ENCODE peak calls at places on chromosomes 3 and 15, in four cellular contexts. One of them, this sample, is unnamed.

GRCh38 chr3:143122608-143123352 is 3.2 kb downstream of the CHST2 start:
- DNase-seq in Caco-2: no peak
- DNase-seq in endothelial cell: no peak
- DNase-seq in NCI-H1436: no peak
- DNase-seq in this sample: no peak

GRCh38 chr3:120928991-120929390 is 21.0 kb downstream of the STXBP5L start:
- DNase-seq in Caco-2: no peak
- DNase-seq in endothelial cell: no peak
- DNase-seq in NCI-H1436: no peak
- DNase-seq in this sample: no peak

GRCh38 chr3:123344941-123345594 is 103.8 kb downstream of the ADCY5 start:
- DNase-seq in Caco-2: no peak
- DNase-seq in endothelial cell: no peak
- DNase-seq in NCI-H1436: no peak
- DNase-seq in this sample: no peak

GRCh38 chr15:81029416-81030367 is 29.0 kb downstream of the TLNRD1 start:
- DNase-seq in Caco-2: no peak
- DNase-seq in endothelial cell: no peak
- DNase-seq in NCI-H1436: no peak
- DNase-seq in this sample: no peak

GRCh38 chr3:127556565-127556964 is 34.0 kb downstream of the TPRA1 start:
- DNase-seq in Caco-2: no peak
- DNase-seq in endothelial cell: no peak
- DNase-seq in NCI-H1436: no peak
- DNase-seq in this sample: no peak

GRCh38 chr15:42286445-42287029 is 13.3 kb upstream of the TMEM87A start:
- DNase-seq in Caco-2: peak
- DNase-seq in endothelial cell: no peak
- DNase-seq in NCI-H1436: no peak
- DNase-seq in this sample: no peak

GRCh38 chr3:111012388-111013248 is 59.0 kb upstream of the NECTIN3 start:
- DNase-seq in Caco-2: peak
- DNase-seq in endothelial cell: peak
- DNase-seq in NCI-H1436: no peak
- DNase-seq in this sample: no peak

GRCh38 chr3:4508048-4508981 is 15.2 kb downstream of the ITPR1 start:
- DNase-seq in Caco-2: no peak
- DNase-seq in endothelial cell: no peak
- DNase-seq in NCI-H1436: no peak
- DNase-seq in this sample: no peak

GRCh38 chr3:64341355-64341754 is 116.1 kb upstream of the PRICKLE2 start:
- DNase-seq in Caco-2: no peak
- DNase-seq in endothelial cell: no peak
- DNase-seq in NCI-H1436: no peak
- DNase-seq in this sample: no peak

GRCh38 chr3:186985713-186986364 is 55.5 kb downstream of the ST6GAL1 start:
- DNase-seq in Caco-2: no peak
- DNase-seq in endothelial cell: no peak
- DNase-seq in NCI-H1436: no peak
- DNase-seq in this sample: no peak

GRCh38 chr3:192275741-192276355 is 451.5 kb downstream of the FGF12 start:
- DNase-seq in Caco-2: no peak
- DNase-seq in endothelial cell: no peak
- DNase-seq in NCI-H1436: no peak
- DNase-seq in this sample: no peak

GRCh38 chr3:128483657-128484403 is 9.2 kb downstream of the GATA2 start:
- DNase-seq in Caco-2: no peak
- DNase-seq in endothelial cell: peak
- DNase-seq in NCI-H1436: no peak
- DNase-seq in this sample: no peak

GRCh38 chr3:104909188-104909587 is 457.5 kb upstream of the ALCAM start:
- DNase-seq in Caco-2: no peak
- DNase-seq in endothelial cell: no peak
- DNase-seq in NCI-H1436: peak
- DNase-seq in this sample: peak

GRCh38 chr3:57998366-57999283 is 9.6 kb upstream of the FLNB start:
- DNase-seq in Caco-2: peak
- DNase-seq in endothelial cell: no peak
- DNase-seq in NCI-H1436: no peak
- DNase-seq in this sample: no peak

GRCh38 chr3:69012111-69012835 is 1.2 kb downstream of the EOGT start:
- DNase-seq in Caco-2: no peak
- DNase-seq in endothelial cell: peak
- DNase-seq in NCI-H1436: no peak
- DNase-seq in this sample: no peak

GRCh38 chr3:45100998-45101407 is 45.2 kb downstream of the CDCP1 start:
- DNase-seq in Caco-2: no peak
- DNase-seq in endothelial cell: no peak
- DNase-seq in NCI-H1436: no peak
- DNase-seq in this sample: no peak

GRCh38 chr3:40248591-40248990 is 60.9 kb upstream of the EIF1B start:
- DNase-seq in Caco-2: no peak
- DNase-seq in endothelial cell: no peak
- DNase-seq in NCI-H1436: no peak
- DNase-seq in this sample: no peak

GRCh38 chr3:52372822-52373504 is 56.8 kb downstream of the DNAH1 start:
- DNase-seq in Caco-2: no peak
- DNase-seq in endothelial cell: peak
- DNase-seq in NCI-H1436: no peak
- DNase-seq in this sample: no peak

GRCh38 chr3:24042879-24043567 is 97.9 kb downstream of the NR1D2 start:
- DNase-seq in Caco-2: no peak
- DNase-seq in endothelial cell: no peak
- DNase-seq in NCI-H1436: no peak
- DNase-seq in this sample: no peak

GRCh38 chr3:74613566-74613965 is 893 bp downstream of the CNTN3 start:
- DNase-seq in Caco-2: no peak
- DNase-seq in endothelial cell: no peak
- DNase-seq in NCI-H1436: no peak
- DNase-seq in this sample: no peak

This sample was measured in NCI-H748 treated with DMSO at 0.1 percent for 48 hours.